ENCODE peak calls at places on chromosomes 6 and 20, in ten cellular contexts. M, N, V, Q, S, X, W, Y, I and L are unnamed samples.

GRCh38 chr20:37881601-37882343 is 21.2 kb upstream of the VSTM2L start:
- DNase-seq in S (no peak), V (no peak), X (no peak), M (no peak), N (no peak), I (no peak), Y (no peak), W (no peak), Q (no peak), L (no peak)

GRCh38 chr6:37435373-37435772 is 2.4 kb downstream of the CMTR1 start:
- DNase-seq in M (no peak), N (no peak), Q (no peak), S (no peak), I (no peak), Y (no peak), V (no peak), W (no peak), X (no peak), L (no peak)

GRCh38 chr6:140393665-140394064 is 1019.2 kb upstream of the CITED2 start:
- DNase-seq in Q (no peak), M (no peak), S (no peak), I (no peak), W (no peak), V (no peak), Y (no peak), X (peak), N (no peak), L (no peak)

GRCh38 chr20:1332749-1333300 is 3.9 kb upstream of the SDCBP2 start:
- DNase-seq in V (no peak), W (no peak), Q (no peak), X (no peak), S (no peak), N (no peak), M (no peak), I (no peak), Y (no peak), L (no peak)

GRCh38 chr6:6890400-6890858 is 217.3 kb upstream of the RREB1 start:
- DNase-seq in N (no peak), X (peak), I (no peak), M (no peak), S (no peak), Y (no peak), W (no peak), Q (no peak), V (no peak), L (no peak)

GRCh38 chr20:59802471-59803221 is 130.8 kb downstream of the SYCP2 start:
- DNase-seq in S (no peak), X (no peak), N (no peak), M (no peak), I (no peak), W (no peak), Y (no peak), Q (no peak), V (no peak), L (no peak)

GRCh38 chr6:1518855-1519254 is 90.9 kb upstream of the FOXC1 start:
- DNase-seq in Q (no peak), I (no peak), X (no peak), S (no peak), W (no peak), M (no peak), Y (no peak), N (no peak), V (no peak), L (no peak)

GRCh38 chr6:134630468-134631180 is 312.7 kb upstream of the SGK1 start:
- DNase-seq in X (no peak), W (no peak), M (no peak), Y (no peak), I (no peak), V (no peak), S (no peak), Q (no peak), N (no peak), L (no peak)

GRCh38 chr20:64212750-64213149 is 42.8 kb upstream of the PCMTD2 start:
- DNase-seq in N (no peak), Q (no peak), I (no peak), X (peak), M (no peak), W (no peak), S (no peak), Y (no peak), V (no peak), L (no peak)

GRCh38 chr6:34829137-34829536 is 37.3 kb downstream of the BLTP3A start:
- DNase-seq in W (no peak), X (peak), N (peak), Q (no peak), Y (no peak), I (no peak), V (no peak), M (no peak), S (no peak), L (no peak)

GRCh38 chr20:63703976-63704748 is 3.6 kb downstream of the ARFRP1 start:
- DNase-seq in M (no peak), I (no peak), V (no peak), Q (no peak), S (no peak), W (peak), Y (no peak), N (no peak), X (no peak), L (no peak)

GRCh38 chr20:36732456-36732855 is 13.4 kb downstream of the NDRG3 start:
- DNase-seq in N (no peak), Y (no peak), I (no peak), M (no peak), W (no peak), Q (no peak), V (no peak), X (no peak), S (no peak), L (no peak)

GRCh38 chr20:7302256-7302655 is 534.8 kb downstream of the BMP2 start:
- DNase-seq in S (no peak), M (no peak), X (no peak), Y (no peak), N (peak), I (no peak), W (no peak), Q (no peak), V (no peak), L (no peak)

GRCh38 chr6:123036663-123037062 is 40.6 kb downstream of the CLVS2 start:
- DNase-seq in X (no peak), Y (no peak), Q (no peak), M (no peak), W (no peak), S (no peak), I (no peak), N (no peak), V (no peak), L (no peak)

GRCh38 chr6:56851541-56852248 is 103.2 kb upstream of the BEND6 start:
- DNase-seq in I (peak), W (no peak), Q (no peak), S (no peak), M (peak), Y (peak), X (peak), V (peak), N (peak), L (no peak)

GRCh38 chr20:53792946-53793536 is 199.4 kb upstream of the ZNF217 start:
- DNase-seq in M (no peak), I (no peak), W (no peak), S (no peak), Q (no peak), N (no peak), V (no peak), Y (no peak), X (no peak), L (no peak)

GRCh38 chr6:5671604-5672559 is 334.8 kb downstream of the NRN1 start:
- DNase-seq in X (peak), W (no peak), N (no peak), I (no peak), Q (no peak), M (no peak), Y (no peak), V (no peak), S (no peak), L (no peak)

GRCh38 chr6:35668708-35669440 is 19.8 kb downstream of the FKBP5 start:
- DNase-seq in V (no peak), N (no peak), Q (no peak), I (no peak), W (no peak), M (no peak), X (no peak), Y (no peak), S (no peak), L (no peak)

GRCh38 chr20:58642465-58642864 is 8.6 kb upstream of the STX16 start:
- DNase-seq in S (no peak), M (no peak), Q (no peak), Y (no peak), X (no peak), N (no peak), W (no peak), I (no peak), V (no peak), L (peak)

GRCh38 chr20:37994512-37994911 is 38.7 kb downstream of the TTI1 start:
- DNase-seq in N (peak), M (no peak), S (no peak), Y (no peak), I (no peak), W (no peak), V (no peak), X (peak), Q (no peak), L (no peak)

GRCh38 chr6:108222064-108222463 is 38.8 kb downstream of the SNX3 start:
- DNase-seq in M (no peak), X (no peak), V (no peak), N (no peak), S (no peak), Y (no peak), Q (no peak), I (no peak), W (no peak), L (no peak)

GRCh38 chr6:107411161-107411560 is 48.2 kb downstream of the PDSS2 start:
- DNase-seq in M (no peak), Q (no peak), V (no peak), I (no peak), Y (no peak), X (no peak), N (no peak), W (no peak), S (no peak), L (no peak)

GRCh38 chr6:45367999-45368398 is 9.7 kb downstream of the SUPT3H start:
- DNase-seq in V (no peak), N (no peak), Y (no peak), I (no peak), W (no peak), Q (no peak), S (no peak), X (no peak), M (no peak), L (no peak)

GRCh38 chr20:38674178-38675133 is 49.8 kb upstream of the SLC32A1 start:
- DNase-seq in S (no peak), Y (peak), X (peak), I (peak), N (peak), M (no peak), V (no peak), W (peak), Q (peak), L (peak)

GRCh38 chr6:93825950-93826349 is 406.6 kb upstream of the EPHA7 start:
- DNase-seq in S (no peak), I (no peak), Y (no peak), M (no peak), N (no peak), Q (no peak), V (no peak), X (no peak), W (no peak), L (no peak)